ENCODE peak calls at places on chromosomes 4 and X, in five cellular contexts. F is right lobe of liver, I is foreskin keratinocyte, P is fibroblast of the aortic adventitia, R is endothelial cell. U is an unnamed sample.
A peak's percentile ranks its signal among the peaks of the same experiment; 100 is the strongest.

GRCh38 chr4:56760194-56760593 is 61.3 kb downstream of the SPINK2 start:
- DNase-seq in F (no peak), I (no peak), P (no peak), R (no peak), U (no peak)

GRCh38 chrX:38845426-38845825 is 44.2 kb downstream of the MID1IP1 start:
- DNase-seq in F (no peak), I (no peak), P (no peak), R (no peak), U (no peak)

GRCh38 chr4:98474408-98474844 is 184.0 kb downstream of the TSPAN5 start:
- DNase-seq in F (no peak), I (peak; percentile 73), P (peak; percentile 76), R (no peak), U (no peak)

GRCh38 chr4:56505269-56506109 is at the start of gene ARL9:
- DNase-seq in F (peak; percentile 65), I (peak; percentile 57), P (peak; percentile 45), R (peak; percentile 43), U (no peak)

GRCh38 chr4:25090516-25090915 is 59.8 kb upstream of the LGI2 start:
- DNase-seq in F (no peak), I (no peak), P (peak; percentile 46), R (no peak), U (no peak)

GRCh38 chrX:108167211-108167872 is 75.8 kb downstream of the ATG4A start:
- DNase-seq in F (no peak), I (peak; percentile 35), P (peak; percentile 66), R (no peak), U (no peak)

GRCh38 chrX:106692425-106693075 is 34.0 kb upstream of the RNF128 start:
- DNase-seq in F (no peak), I (no peak), P (no peak), R (no peak), U (no peak)

GRCh38 chr4:122639181-122639580 is 18.3 kb upstream of the IL21 start:
- DNase-seq in F (no peak), I (peak; percentile 9), P (no peak), R (no peak), U (no peak)

GRCh38 chrX:43448688-43449087 is 207.4 kb upstream of the MAOA start:
- DNase-seq in F (no peak), I (no peak), P (no peak), R (no peak), U (no peak)

GRCh38 chr4:3158841-3159240 is 84.4 kb downstream of the HTT start:
- DNase-seq in F (no peak), I (no peak), P (no peak), R (no peak), U (no peak)

GRCh38 chr4:183185018-183185417 is 86.0 kb downstream of the WWC2 start:
- DNase-seq in F (no peak), I (no peak), P (no peak), R (no peak), U (no peak)

GRCh38 chrX:153970398-153971123 is 1.1 kb downstream of the HCFC1 start:
- DNase-seq in F (no peak), I (peak; percentile 52), P (peak; percentile 75), R (no peak), U (no peak)

GRCh38 chr4:3651267-3651846 is 114.8 kb upstream of the ADRA2C start:
- DNase-seq in F (no peak), I (no peak), P (no peak), R (no peak), U (no peak)

GRCh38 chr4:2862528-2862927 is 18.9 kb downstream of the ADD1 start:
- DNase-seq in F (no peak), I (no peak), P (peak; percentile 42), R (no peak), U (no peak)

GRCh38 chrX:131907488-131908314 is 115.4 kb upstream of the STK26 start:
- DNase-seq in F (peak; percentile 43), I (no peak), P (no peak), R (no peak), U (peak; percentile 85)

GRCh38 chr4:173403051-173403450 is 4.1 kb upstream of the SCRG1 start:
- DNase-seq in F (no peak), I (peak; percentile 49), P (peak; percentile 13), R (no peak), U (no peak)

DNA sequence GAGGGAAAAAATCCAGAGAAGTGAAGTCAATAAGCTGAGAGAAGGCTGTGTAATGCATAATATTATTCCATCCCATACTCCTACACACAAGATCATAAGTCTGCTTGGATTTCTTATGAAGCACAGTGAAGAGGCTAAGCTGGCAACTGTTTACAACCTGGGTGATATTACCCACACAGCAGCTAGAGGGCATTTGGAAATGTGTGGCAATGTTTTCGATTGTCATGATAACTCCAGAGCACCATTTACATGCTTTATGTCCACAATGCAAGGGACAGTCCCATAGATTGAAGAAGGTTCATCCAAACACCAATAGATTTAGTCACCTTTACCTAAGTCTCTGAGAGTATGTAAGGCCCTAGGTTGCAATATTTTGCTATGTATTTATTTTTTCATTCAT is 412.2 kb downstream of the PPP3CA start:
- DNase-seq in F (no peak), I (peak; percentile 11), P (peak; percentile 6), R (no peak), U (no peak)
- TF ChIP-seq CTCF in F (peak; percentile 41), I (peak; percentile 56), P (peak; percentile 41), R (peak; percentile 28), U (peak; percentile 69)

GRCh38 chr4:6686104-6686787 is 7.4 kb upstream of the S100P start:
- DNase-seq in F (no peak), I (no peak), P (no peak), R (no peak), U (no peak)

GRCh38 chr4:6684656-6685055 is 9.0 kb upstream of the S100P start:
- DNase-seq in F (no peak), I (no peak), P (no peak), R (no peak), U (no peak)

GRCh38 chr4:6689506-6689960 is 4.1 kb upstream of the S100P start:
- DNase-seq in F (peak; percentile 78), I (no peak), P (no peak), R (no peak), U (no peak)

GRCh38 chr4:6688879-6689505 is 4.7 kb upstream of the S100P start:
- DNase-seq in F (peak; percentile 76), I (peak; percentile 94), P (peak; percentile 81), R (no peak), U (peak; percentile 92)

GRCh38 chr4:6687947-6688878 is 5.5 kb upstream of the S100P start:
- DNase-seq in F (no peak), I (no peak), P (no peak), R (no peak), U (no peak)
- TF ChIP-seq CTCF in F (no peak), I (no peak), P (no peak), R (no peak), U (no peak)

DNA sequence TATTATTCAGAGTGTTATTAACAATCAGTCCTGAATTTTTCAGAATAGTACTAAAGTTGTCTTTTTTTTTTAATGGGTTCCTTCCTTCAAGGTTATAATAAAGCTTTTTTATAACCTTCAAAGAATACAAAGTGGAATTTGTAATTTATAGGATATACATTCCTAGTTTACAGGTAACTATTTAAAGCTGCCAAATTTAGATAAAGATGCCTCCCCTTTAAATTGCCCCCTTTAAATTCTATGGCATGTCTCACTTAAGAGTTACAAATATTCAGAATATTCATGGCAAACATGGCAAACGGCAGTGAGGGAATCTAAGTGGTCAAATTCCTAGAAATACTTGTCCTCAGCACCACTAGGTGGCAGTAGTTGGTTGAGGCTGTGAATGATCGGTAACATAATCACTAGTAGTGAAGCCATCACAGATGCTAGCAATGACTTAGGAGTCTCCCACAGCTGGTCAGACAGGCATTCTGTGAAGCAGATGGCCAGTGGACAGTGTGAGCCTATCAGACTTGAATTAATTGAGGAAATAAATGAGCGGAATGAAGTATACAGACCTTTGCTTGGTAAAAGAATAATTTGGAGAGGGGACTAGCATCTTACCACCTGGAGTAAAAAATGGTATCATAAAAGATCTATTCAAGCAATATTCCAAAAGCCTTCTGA is 86.4 kb downstream of the CBR4 start:
- DNase-seq in F (no peak), I (peak; percentile 49), P (peak; percentile 86), R (peak; percentile 58), U (no peak)
- TF ChIP-seq CTCF in F (peak; percentile 83), I (peak; percentile 79), P (peak; percentile 72), R (peak; percentile 74), U (peak; percentile 91)

GRCh38 chr4:75432683-75433082 is 81.5 kb downstream of the RCHY1 start:
- DNase-seq in F (no peak), I (peak; percentile 6), P (peak; percentile 9), R (peak; percentile 12), U (no peak)
- TF ChIP-seq CTCF in F (no peak), I (peak; percentile 48), P (peak; percentile 25), R (peak; percentile 33), U (peak; percentile 41)

GRCh38 chrX:2931612-2932011 is 2.5 kb upstream of the ARSD start:
- DNase-seq in F (no peak), I (no peak), P (no peak), R (no peak), U (no peak)

GRCh38 chrX:2931155-2931554 is 2.0 kb upstream of the ARSD start:
- DNase-seq in F (no peak), I (no peak), P (no peak), R (no peak), U (no peak)

GRCh38 chrX:2933125-2933900 is 4.2 kb upstream of the ARSD start:
- DNase-seq in F (no peak), I (peak; percentile 28), P (no peak), R (no peak), U (no peak)

GRCh38 chrX:2935364-2935748 is 6.2 kb upstream of the ARSD start:
- DNase-seq in F (no peak), I (no peak), P (no peak), R (no peak), U (no peak)

DNA sequence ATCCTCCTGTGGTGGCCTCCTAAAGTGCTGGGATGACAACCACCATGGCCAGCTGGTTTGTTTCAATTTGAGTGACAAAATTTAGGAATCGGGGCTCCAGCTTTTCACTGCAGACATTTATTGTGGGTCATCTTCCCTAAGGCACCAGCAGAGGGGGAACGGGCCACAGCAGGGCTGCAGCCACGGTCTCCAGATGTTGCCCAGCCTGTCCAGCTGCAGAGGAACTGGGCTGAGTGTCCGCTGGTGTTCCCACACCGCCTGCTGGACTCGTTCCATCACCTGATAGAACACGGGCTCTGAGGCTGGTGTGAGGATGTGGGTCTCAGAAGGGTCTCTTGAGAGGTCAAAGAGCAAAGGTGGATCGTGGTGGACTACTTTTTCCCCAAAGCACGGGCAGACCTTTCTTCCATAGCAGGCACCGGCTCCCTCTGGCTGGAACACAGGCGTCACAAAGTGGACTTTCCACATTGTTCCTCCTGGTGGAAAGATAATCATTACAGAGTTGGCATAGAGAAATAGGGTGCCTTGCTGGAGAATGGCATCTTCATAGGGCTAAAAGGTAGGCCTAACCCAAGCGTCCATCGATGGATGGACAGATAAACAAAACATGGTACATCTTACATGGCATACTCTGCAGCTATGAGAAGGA is 5.7 kb upstream of the ARSD start:
- DNase-seq in F (no peak), I (no peak), P (no peak), R (no peak), U (no peak)
- TF ChIP-seq CTCF in F (no peak), I (no peak), P (no peak), R (no peak), U (no peak)

U was measured in chondrocyte.